ENCODE peak calls at places on chromosomes 7 and 10, in ten cellular contexts. X is IMR-90, A is neural progenitor cell, L is fibroblast of lung, N is SK-N-SH, O is neuronal stem cell, R is trophoblast cell, I is astrocyte, G is GM23248, W is MM.1S. J is an unnamed sample.

GRCh38 chr7:69839782-69840181 is 241.5 kb downstream of the AUTS2 start:
- DNase-seq in X (no peak), A (no peak), L (no peak), N (no peak), O (no peak), R (no peak), I (peak; percentile 10), G (no peak), W (no peak), J (no peak)

GRCh38 chr10:4607681-4608080 is 218.3 kb upstream of the AKR1E2 start:
- DNase-seq in X (no peak), A (no peak), L (no peak), N (no peak), O (no peak), R (no peak), I (no peak), G (no peak), W (no peak), J (no peak)

GRCh38 chr7:21426286-21426957 is 1.5 kb upstream of the SP4 start:
- DNase-seq in X (no peak), A (no peak), L (peak; percentile 31), N (no peak), O (no peak), R (peak; percentile 95), I (no peak), G (peak; percentile 34), W (peak; percentile 8), J (no peak)

GRCh38 chr10:112535432-112536038 is 88.5 kb downstream of the VTI1A start:
- DNase-seq in X (peak; percentile 7), A (no peak), L (peak; percentile 26), N (no peak), O (no peak), R (no peak), I (no peak), G (no peak), W (peak; percentile 62), J (no peak)

GRCh38 chr10:2202401-2202800 is 465.1 kb upstream of the ADARB2 start:
- DNase-seq in X (no peak), A (peak; percentile 71), L (no peak), N (no peak), O (peak; percentile 36), R (no peak), I (peak; percentile 41), G (no peak), W (no peak), J (no peak)

GRCh38 chr10:102421645-102422585 is 1.3 kb downstream of the FBXL15 start:
- DNase-seq in X (no peak), A (peak; percentile 52), L (no peak), N (peak; percentile 33), O (no peak), R (peak; percentile 66), I (no peak), G (peak; percentile 71), W (peak; percentile 66), J (no peak)

GRCh38 chr7:142012825-142013506 is 17.3 kb downstream of the MGAM start:
- DNase-seq in X (no peak), A (peak; percentile 25), L (no peak), N (no peak), O (peak; percentile 0), R (no peak), I (no peak), G (peak; percentile 54), W (no peak), J (no peak)

GRCh38 chr7:93374345-93374940 is 142.3 kb downstream of the VPS50 start:
- DNase-seq in X (peak; percentile 39), A (peak; percentile 55), L (peak; percentile 61), N (peak; percentile 32), O (peak; percentile 17), R (peak; percentile 76), I (peak; percentile 36), G (peak; percentile 61), W (peak; percentile 65), J (no peak)

GRCh38 chr7:28536259-28536658 is 123.9 kb downstream of the CREB5 start:
- DNase-seq in X (peak; percentile 56), A (peak; percentile 65), L (peak; percentile 27), N (no peak), O (peak; percentile 17), R (peak; percentile 74), I (peak; percentile 26), G (peak; percentile 33), W (no peak), J (no peak)

GRCh38 chr7:96121752-96122151 is 200.1 kb downstream of the SLC25A13 start:
- DNase-seq in X (no peak), A (no peak), L (no peak), N (no peak), O (no peak), R (peak; percentile 22), I (no peak), G (no peak), W (no peak), J (no peak)

GRCh38 chr10:36375107-36375506 is 733.0 kb upstream of the FZD8 start:
- DNase-seq in X (no peak), A (no peak), L (no peak), N (no peak), O (no peak), R (peak; percentile 3), I (no peak), G (no peak), W (no peak), J (no peak)

GRCh38 chr10:100909506-100910260 is 3.1 kb upstream of the SLF2 start:
- DNase-seq in X (no peak), A (peak; percentile 41), L (peak; percentile 53), N (no peak), O (no peak), R (no peak), I (no peak), G (no peak), W (no peak), J (no peak)
- H3K9ac ChIP-seq in X (no peak overlapping the region), A (no peak overlapping the region), L (no peak overlapping the region), N (no peak overlapping the region), O (no peak overlapping the region), R (peak overlapping the region; percentile 6), I (no peak overlapping the region), G (no peak overlapping the region), W (no peak overlapping the region), J (no peak overlapping the region)

GRCh38 chr10:60835005-60835404 is 56.7 kb downstream of the CDK1 start:
- DNase-seq in X (no peak), A (no peak), L (no peak), N (no peak), O (no peak), R (no peak), I (no peak), G (no peak), W (no peak), J (no peak)
- H2AFZ ChIP-seq in X (no peak overlapping the region), A (no peak overlapping the region), L (no peak overlapping the region), N (no peak overlapping the region), O (no peak overlapping the region), R (no peak overlapping the region), I (no peak overlapping the region), G (no peak overlapping the region), W (no peak overlapping the region), J (no peak overlapping the region)

DNA sequence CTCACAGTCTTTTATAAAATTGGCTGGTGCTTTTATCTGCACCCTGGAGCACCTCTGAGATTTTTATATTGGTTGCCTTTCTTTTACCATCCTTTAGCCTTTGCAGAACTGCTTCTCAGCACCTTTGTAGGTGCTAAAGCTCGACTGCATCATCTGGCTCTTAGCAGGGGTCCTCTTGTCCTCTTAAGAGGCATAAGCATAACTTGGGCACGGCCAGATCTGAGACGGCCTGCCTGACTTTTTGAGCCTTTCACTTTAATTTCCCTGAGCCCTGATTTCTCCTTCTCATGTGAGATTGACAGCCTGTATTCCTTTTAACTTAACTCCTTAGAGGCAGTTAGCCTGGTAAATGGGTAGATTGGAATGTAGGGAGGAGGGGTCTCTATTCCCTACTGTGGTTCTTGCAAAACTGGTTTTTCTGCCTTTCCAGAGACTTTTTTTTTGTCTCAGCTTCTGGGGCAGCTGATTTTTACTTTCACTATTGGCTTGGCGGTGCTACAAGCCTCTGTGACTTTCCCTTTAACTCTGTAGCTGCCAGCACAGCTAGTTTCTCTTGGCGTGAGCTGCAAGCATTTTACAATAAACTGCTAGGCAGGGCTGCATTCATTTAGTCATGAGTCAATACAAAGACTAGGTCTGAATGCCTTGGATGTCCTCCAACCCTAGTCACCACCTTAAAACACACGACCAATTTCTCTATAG is 24.0 kb downstream of the ZPBP start:
- DNase-seq in X (no peak), A (no peak), L (no peak), N (no peak), O (no peak), R (peak; percentile 63), I (peak; percentile 61), G (peak; percentile 85), W (peak; percentile 52), J (peak; percentile 7)
- H3K9ac ChIP-seq in X (no peak overlapping the region), A (no peak overlapping the region), L (no peak overlapping the region), N (peak overlapping the region; percentile 27), O (no peak overlapping the region), R (no peak overlapping the region), I (peak overlapping the region; percentile 67), G (peak overlapping the region; percentile 74), W (no peak overlapping the region), J (peak overlapping the region; percentile 34)

GRCh38 chr10:69632516-69633199 is 2.6 kb downstream of the FAM241B start:
- DNase-seq in X (no peak), A (no peak), L (no peak), N (no peak), O (no peak), R (no peak), I (no peak), G (no peak), W (no peak), J (no peak)

GRCh38 chr10:69631566-69631965 is 1.5 kb downstream of the FAM241B start:
- DNase-seq in X (no peak), A (no peak), L (no peak), N (no peak), O (no peak), R (no peak), I (no peak), G (no peak), W (no peak), J (no peak)

GRCh38 chr10:69629897-69630650 is at the start of gene FAM241B:
- DNase-seq in X (peak; percentile 5), A (peak; percentile 90), L (peak; percentile 18), N (peak; percentile 97), O (peak; percentile 67), R (peak; percentile 68), I (peak; percentile 16), G (peak; percentile 66), W (peak; percentile 80), J (no peak)

GRCh38 chr10:69629519-69629896 is 539 bp upstream of the FAM241B start:
- DNase-seq in X (no peak), A (no peak), L (no peak), N (no peak), O (no peak), R (no peak), I (no peak), G (no peak), W (no peak), J (no peak)

DNA sequence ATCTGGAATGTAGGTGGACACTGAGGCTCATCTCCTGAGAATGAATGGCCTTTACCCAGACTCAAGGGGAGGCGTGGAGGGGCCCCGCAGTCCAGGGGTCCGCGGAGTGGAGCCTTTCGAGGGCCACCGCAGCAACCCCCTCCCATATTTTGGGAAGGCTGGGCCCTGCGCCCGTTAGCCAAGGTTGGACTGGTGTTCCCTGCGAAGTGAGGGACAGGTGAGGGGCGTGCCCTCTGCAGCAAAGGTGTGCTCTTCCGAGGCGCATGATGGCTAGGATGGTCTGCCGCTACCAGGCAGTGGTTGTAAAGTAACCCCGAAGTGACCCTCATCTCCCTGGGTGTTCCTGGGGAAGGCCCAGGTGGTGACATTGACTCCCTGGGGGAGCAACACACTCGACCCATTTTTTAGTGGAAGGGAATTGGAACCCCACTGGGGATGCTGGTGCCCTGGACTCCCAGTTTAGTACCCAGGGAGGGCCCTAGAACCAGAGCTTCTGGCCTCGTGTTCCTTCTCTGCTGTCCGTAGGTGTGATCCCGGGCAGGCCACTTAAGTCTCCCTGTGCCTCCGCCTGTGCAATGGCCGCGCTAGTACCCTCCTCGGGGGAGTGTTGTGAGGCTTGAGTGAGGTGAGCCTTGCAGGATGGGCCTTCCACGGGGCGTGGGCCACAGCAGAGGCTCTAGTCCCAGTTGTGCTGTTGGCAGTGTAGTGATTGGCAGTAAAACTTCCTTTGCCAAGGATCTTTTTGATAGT is 779 bp downstream of the FAM241B start:
- DNase-seq in X (no peak), A (no peak), L (no peak), N (no peak), O (no peak), R (no peak), I (no peak), G (no peak), W (no peak), J (no peak)
- H2AFZ ChIP-seq in X (peak overlapping the region; percentile 88), A (peak overlapping the region; percentile 100), L (no peak overlapping the region), N (peak overlapping the region; percentile 52), O (peak overlapping the region; percentile 87), R (peak overlapping the region; percentile 42), I (peak overlapping the region; percentile 77), G (peak overlapping the region; percentile 45), W (peak overlapping the region; percentile 85), J (peak overlapping the region; percentile 51)